ENCODE peak calls at places on chromosomes 1 and 21, in ten cellular contexts. V is fibroblast of lung, U is Caco-2, N is MM.1S, X is ovary, F is pancreas, E is hepatocyte, R is lower lobe of right lung, M is prostate gland, W is testis. C is an unnamed sample.
A peak's percentile ranks its signal among the peaks of the same experiment; 100 is the strongest.

GRCh38 chr1:89754518-89754917 is 66.3 kb upstream of the LRRC8D start:
- DNase-seq in V (peak; percentile 85), U (no peak), N (no peak), X (no peak), F (no peak), E (no peak), R (no peak), M (no peak), W (no peak), C (no peak)

GRCh38 chr1:39946216-39946615 is 8.7 kb upstream of the MFSD2A start:
- DNase-seq in V (no peak), U (no peak), N (peak; percentile 34), X (no peak), F (no peak), E (no peak), R (no peak), M (no peak), W (no peak), C (no peak)

GRCh38 chr1:230283678-230284077 is 142.5 kb downstream of the PGBD5 start:
- DNase-seq in V (no peak), U (no peak), N (no peak), X (peak; percentile 12), F (no peak), E (no peak), R (peak; percentile 32), M (no peak), W (no peak), C (peak; percentile 58)

GRCh38 chr1:209457618-209458017 is 125.9 kb upstream of the CAMK1G start:
- DNase-seq in V (no peak), U (no peak), N (no peak), X (no peak), F (no peak), E (no peak), R (no peak), M (no peak), W (no peak), C (no peak)

GRCh38 chr1:40932004-40932403 is 47.5 kb upstream of the CTPS1 start:
- DNase-seq in V (no peak), U (peak; percentile 37), N (no peak), X (no peak), F (no peak), E (no peak), R (no peak), M (no peak), W (no peak), C (no peak)

GRCh38 chr1:202852163-202852904 is 36.6 kb downstream of the RABIF start:
- DNase-seq in V (peak; percentile 51), U (peak; percentile 71), N (peak; percentile 45), X (no peak), F (peak; percentile 41), E (peak; percentile 64), R (no peak), M (no peak), W (peak; percentile 77), C (peak; percentile 84)

GRCh38 chr1:164560504-164560903 is 1.5 kb downstream of the PBX1 start:
- DNase-seq in V (peak; percentile 19), U (no peak), N (no peak), X (no peak), F (no peak), E (no peak), R (no peak), M (no peak), W (no peak), C (no peak)

GRCh38 chr1:244735854-244736561 is 83.1 kb downstream of the DESI2 start:
- DNase-seq in V (no peak), U (no peak), N (no peak), X (no peak), F (no peak), E (no peak), R (no peak), M (no peak), W (no peak), C (no peak)

GRCh38 chr1:195580988-195581387 is 1027.3 kb downstream of the KCNT2 start:
- DNase-seq in V (no peak), U (no peak), N (no peak), X (no peak), F (no peak), E (no peak), R (no peak), M (no peak), W (no peak), C (no peak)

GRCh38 chr1:3775248-3775497 is 2.6 kb downstream of the SMIM1 start:
- DNase-seq in V (no peak), U (no peak), N (no peak), X (no peak), F (no peak), E (no peak), R (peak; percentile 46), M (no peak), W (peak; percentile 73), C (no peak)

GRCh38 chr1:156931553-156931952 is 11.1 kb downstream of the LRRC71 start:
- DNase-seq in V (peak; percentile 33), U (no peak), N (no peak), X (no peak), F (no peak), E (no peak), R (no peak), M (no peak), W (no peak), C (peak; percentile 76)

GRCh38 chr1:6460349-6461236 is 5.4 kb downstream of the TNFRSF25 start:
- DNase-seq in V (no peak), U (no peak), N (no peak), X (no peak), F (no peak), E (no peak), R (no peak), M (no peak), W (no peak), C (peak; percentile 93)

GRCh38 chr1:229221106-229222019 is 49.5 kb upstream of the RAB4A start:
- DNase-seq in V (peak; percentile 92), U (peak; percentile 89), N (no peak), X (no peak), F (peak; percentile 80), E (peak; percentile 88), R (peak; percentile 52), M (peak; percentile 92), W (no peak), C (no peak)

GRCh38 chr21:41674433-41674832 is 92.4 kb downstream of the RIPK4 start:
- DNase-seq in V (no peak), U (no peak), N (no peak), X (no peak), F (no peak), E (no peak), R (no peak), M (no peak), W (no peak), C (no peak)

GRCh38 chr1:6360517-6360916 is 33.0 kb downstream of the ACOT7 start:
- DNase-seq in V (no peak), U (peak; percentile 86), N (no peak), X (no peak), F (no peak), E (peak; percentile 45), R (no peak), M (no peak), W (no peak), C (no peak)

DNA sequence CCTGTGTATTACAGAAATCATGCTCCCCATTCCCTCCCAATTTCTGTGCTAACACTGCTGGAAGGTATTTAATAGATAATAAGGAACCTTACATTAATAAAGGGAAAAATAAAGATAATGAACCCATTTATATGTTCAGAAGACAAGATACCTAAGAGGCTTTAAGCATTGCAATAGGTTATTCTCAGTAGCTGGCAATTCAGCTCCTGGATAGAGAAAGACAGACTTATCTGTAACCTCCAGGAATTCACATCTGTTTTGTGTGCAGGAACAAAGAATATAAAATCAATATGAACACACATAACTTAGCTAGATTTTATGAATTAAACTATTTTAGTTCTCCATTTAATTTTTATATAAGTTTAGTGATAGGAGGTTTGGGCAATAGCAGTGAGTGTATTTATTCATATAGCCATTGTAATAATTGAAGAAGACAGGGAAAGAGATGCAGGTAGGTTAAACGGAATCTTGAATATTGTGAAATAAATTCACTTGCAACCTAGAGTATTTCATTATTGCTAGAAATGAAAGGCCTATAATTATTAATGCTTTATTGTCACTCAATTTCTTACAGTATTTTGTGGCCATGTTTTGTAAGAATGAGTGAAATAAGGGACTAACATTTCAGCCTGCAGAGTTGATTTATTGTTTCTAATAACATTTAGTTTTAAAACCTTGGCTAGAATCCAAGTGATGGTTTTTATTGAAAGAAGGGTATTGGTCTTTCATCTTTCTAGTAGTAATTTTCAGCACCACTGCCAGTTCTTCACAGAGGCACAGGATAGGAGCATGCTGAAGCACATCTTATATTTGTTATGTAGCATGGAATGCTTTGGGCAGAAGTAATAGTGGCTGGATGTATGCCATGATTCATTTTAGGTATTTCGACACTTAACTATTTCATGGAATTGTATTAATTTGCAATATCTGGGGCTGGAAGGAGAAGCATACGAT is 1.5 kb downstream of the XPR1 start:
- DNase-seq in V (peak; percentile 61), U (no peak), N (no peak), X (no peak), F (no peak), E (no peak), R (no peak), M (no peak), W (no peak), C (peak; percentile 27)
- H3K4me3 ChIP-seq in V (peak overlapping the region; percentile 88), U (peak overlapping the region; percentile 82), N (peak overlapping the region; percentile 89), X (peak overlapping the region; percentile 50), F (no peak overlapping the region), E (peak overlapping the region; percentile 48), R (peak overlapping the region; percentile 95), M (peak overlapping the region; percentile 92), W (peak overlapping the region; percentile 98), C (peak overlapping the region; percentile 96)

GRCh38 chr1:25486602-25487001 is 55.9 kb downstream of the MACO1 start:
- DNase-seq in V (no peak), U (no peak), N (no peak), X (no peak), F (no peak), E (no peak), R (no peak), M (no peak), W (no peak), C (no peak)
- TF ChIP-seq CTCF in V (peak; percentile 18), U (peak; percentile 27), N (no peak), X (no peak), F (no peak), E (no peak), R (no peak), M (no peak), W (no peak), C (peak; percentile 35)

GRCh38 chr21:38289697-38290096 is 32.9 kb downstream of the KCNJ15 start:
- DNase-seq in V (peak; percentile 97), U (no peak), N (no peak), X (no peak), F (no peak), E (peak; percentile 27), R (peak; percentile 80), M (no peak), W (no peak), C (peak; percentile 90)
- H3K4me1 ChIP-seq in V (peaks cover 14% of the 10 kb centered on the region), U (no peaks in the 10 kb centered on the region), N (no peaks in the 10 kb centered on the region), X (no peaks in the 10 kb centered on the region), F (no peaks in the 10 kb centered on the region), E (no peaks in the 10 kb centered on the region), R (peaks cover 49% of the 10 kb centered on the region), M (no peaks in the 10 kb centered on the region), W (no peaks in the 10 kb centered on the region), C (peaks cover 44% of the 10 kb centered on the region)

DNA sequence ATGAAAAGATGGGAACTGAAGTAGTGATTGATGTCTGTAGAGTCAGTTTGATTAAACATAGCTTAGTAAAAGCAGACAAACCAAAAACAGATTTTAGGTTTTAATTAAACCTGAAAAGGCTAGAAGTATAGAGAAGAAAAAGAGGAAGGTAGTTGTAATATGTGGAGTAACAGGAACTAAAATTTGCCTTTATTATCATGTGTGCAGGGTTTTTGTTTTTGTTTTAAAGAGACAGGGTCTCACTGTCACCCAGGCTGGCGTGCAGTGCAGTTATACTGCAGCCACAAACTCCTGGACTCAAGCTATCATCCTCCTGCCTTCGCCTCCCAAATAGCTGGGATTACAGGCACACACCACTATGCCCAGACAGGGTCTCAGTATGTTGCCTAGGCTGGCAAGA is 6.0 kb downstream of the TOR1AIP1 start:
- DNase-seq in V (no peak), U (no peak), N (no peak), X (no peak), F (no peak), E (no peak), R (no peak), M (no peak), W (no peak), C (no peak)
- H3K4me3 ChIP-seq in V (no peak overlapping the region), U (no peak overlapping the region), N (no peak overlapping the region), X (no peak overlapping the region), F (no peak overlapping the region), E (no peak overlapping the region), R (no peak overlapping the region), M (no peak overlapping the region), W (no peak overlapping the region), C (no peak overlapping the region)